ENCODE peak calls at places on chromosomes 5 and 9, in ten cellular contexts. One of them, this sample, is unnamed.

GRCh38 chr9:22084336-22085035 is 75.4 kb upstream of the CDKN2B start:
- DNase-seq in K562: no peak
- DNase-seq in ovary: no peak
- DNase-seq in transverse colon: no peak
- DNase-seq in H1: no peak
- DNase-seq in HepG2: peak
- DNase-seq in stomach: no peak
- DNase-seq in tibial nerve: no peak
- DNase-seq in A549: no peak
- DNase-seq in suprapubic skin: no peak
- DNase-seq in this sample: no peak

GRCh38 chr9:127838375-127839078 is 15.9 kb downstream of the ENG start:
- DNase-seq in A549: peak
- DNase-seq in ovary: peak
- DNase-seq in suprapubic skin: peak
- DNase-seq in stomach: peak
- DNase-seq in HepG2: no peak
- DNase-seq in transverse colon: peak
- DNase-seq in H1: no peak
- DNase-seq in tibial nerve: no peak
- DNase-seq in K562: no peak
- DNase-seq in this sample: peak

GRCh38 chr9:130172161-130172857 is at the start of gene NCS1:
- DNase-seq in ovary: peak
- DNase-seq in suprapubic skin: no peak
- DNase-seq in K562: peak
- DNase-seq in tibial nerve: peak
- DNase-seq in A549: peak
- DNase-seq in stomach: peak
- DNase-seq in HepG2: no peak
- DNase-seq in transverse colon: peak
- DNase-seq in H1: no peak
- DNase-seq in this sample: peak

GRCh38 chr5:78063495-78063894 is 231.0 kb downstream of the AP3B1 start:
- DNase-seq in ovary: no peak
- DNase-seq in transverse colon: no peak
- DNase-seq in suprapubic skin: no peak
- DNase-seq in A549: no peak
- DNase-seq in H1: no peak
- DNase-seq in K562: no peak
- DNase-seq in HepG2: no peak
- DNase-seq in stomach: no peak
- DNase-seq in tibial nerve: no peak
- DNase-seq in this sample: no peak

GRCh38 chr5:9714187-9714586 is 84.0 kb upstream of the TAS2R1 start:
- DNase-seq in transverse colon: no peak
- DNase-seq in K562: no peak
- DNase-seq in H1: no peak
- DNase-seq in A549: no peak
- DNase-seq in ovary: no peak
- DNase-seq in tibial nerve: no peak
- DNase-seq in stomach: no peak
- DNase-seq in HepG2: no peak
- DNase-seq in suprapubic skin: no peak
- DNase-seq in this sample: no peak

GRCh38 chr5:27328480-27328879 is 290.1 kb upstream of the CDH9 start:
- DNase-seq in HepG2: peak
- DNase-seq in tibial nerve: no peak
- DNase-seq in K562: no peak
- DNase-seq in stomach: no peak
- DNase-seq in suprapubic skin: no peak
- DNase-seq in transverse colon: no peak
- DNase-seq in ovary: no peak
- DNase-seq in A549: no peak
- DNase-seq in H1: no peak
- DNase-seq in this sample: no peak

GRCh38 chr5:102858808-102859207 is 103.7 kb downstream of the PAM start:
- DNase-seq in H1: no peak
- DNase-seq in A549: no peak
- DNase-seq in tibial nerve: no peak
- DNase-seq in stomach: no peak
- DNase-seq in transverse colon: no peak
- DNase-seq in K562: no peak
- DNase-seq in HepG2: no peak
- DNase-seq in ovary: no peak
- DNase-seq in suprapubic skin: no peak
- DNase-seq in this sample: no peak

GRCh38 chr5:100516285-100516684 is 18.9 kb upstream of the FAM174A start:
- DNase-seq in stomach: no peak
- DNase-seq in HepG2: no peak
- DNase-seq in suprapubic skin: no peak
- DNase-seq in H1: no peak
- DNase-seq in K562: no peak
- DNase-seq in tibial nerve: no peak
- DNase-seq in A549: no peak
- DNase-seq in transverse colon: no peak
- DNase-seq in ovary: no peak
- DNase-seq in this sample: no peak

GRCh38 chr5:132023258-132024116 is 12.0 kb upstream of the ACSL6 start:
- DNase-seq in tibial nerve: no peak
- DNase-seq in H1: no peak
- DNase-seq in ovary: no peak
- DNase-seq in HepG2: no peak
- DNase-seq in stomach: no peak
- DNase-seq in A549: no peak
- DNase-seq in suprapubic skin: no peak
- DNase-seq in K562: no peak
- DNase-seq in transverse colon: no peak
- DNase-seq in this sample: no peak

GRCh38 chr5:100175346-100175745 is 359.8 kb upstream of the FAM174A start:
- DNase-seq in K562: no peak
- DNase-seq in A549: no peak
- DNase-seq in stomach: no peak
- DNase-seq in suprapubic skin: no peak
- DNase-seq in HepG2: no peak
- DNase-seq in ovary: no peak
- DNase-seq in transverse colon: no peak
- DNase-seq in tibial nerve: no peak
- DNase-seq in H1: no peak
- DNase-seq in this sample: no peak

GRCh38 chr9:38047301-38048251 is 21.5 kb downstream of the SHB start:
- DNase-seq in H1: peak
- DNase-seq in HepG2: peak
- DNase-seq in ovary: peak
- DNase-seq in suprapubic skin: no peak
- DNase-seq in stomach: peak
- DNase-seq in tibial nerve: no peak
- DNase-seq in K562: peak
- DNase-seq in A549: peak
- DNase-seq in transverse colon: peak
- DNase-seq in this sample: no peak

GRCh38 chr5:67538343-67538670 is 341.7 kb upstream of the CD180 start:
- DNase-seq in tibial nerve: no peak
- DNase-seq in transverse colon: no peak
- DNase-seq in ovary: no peak
- DNase-seq in suprapubic skin: no peak
- DNase-seq in A549: no peak
- DNase-seq in stomach: no peak
- DNase-seq in HepG2: no peak
- DNase-seq in H1: no peak
- DNase-seq in K562: no peak
- DNase-seq in this sample: no peak

GRCh38 chr5:37663538-37663937 is 176.3 kb downstream of the GDNF start:
- DNase-seq in suprapubic skin: no peak
- DNase-seq in transverse colon: no peak
- DNase-seq in K562: no peak
- DNase-seq in tibial nerve: no peak
- DNase-seq in HepG2: no peak
- DNase-seq in H1: no peak
- DNase-seq in ovary: no peak
- DNase-seq in A549: no peak
- DNase-seq in stomach: no peak
- DNase-seq in this sample: no peak

GRCh38 chr5:74212336-74212735 is 428.2 kb downstream of the ENC1 start:
- DNase-seq in H1: peak
- DNase-seq in ovary: no peak
- DNase-seq in transverse colon: peak
- DNase-seq in A549: no peak
- DNase-seq in HepG2: peak
- DNase-seq in suprapubic skin: no peak
- DNase-seq in tibial nerve: no peak
- DNase-seq in stomach: no peak
- DNase-seq in K562: peak
- DNase-seq in this sample: no peak

GRCh38 chr9:89494199-89494598 is 3.7 kb downstream of the SEMA4D start:
- DNase-seq in K562: no peak
- DNase-seq in tibial nerve: no peak
- DNase-seq in suprapubic skin: no peak
- DNase-seq in ovary: no peak
- DNase-seq in A549: no peak
- DNase-seq in H1: no peak
- DNase-seq in stomach: peak
- DNase-seq in transverse colon: no peak
- DNase-seq in HepG2: no peak
- DNase-seq in this sample: no peak

GRCh38 chr5:133900498-133901270 is 67.7 kb downstream of the C5orf15 start:
- DNase-seq in HepG2: no peak
- DNase-seq in transverse colon: no peak
- DNase-seq in stomach: no peak
- DNase-seq in ovary: no peak
- DNase-seq in A549: no peak
- DNase-seq in tibial nerve: no peak
- DNase-seq in suprapubic skin: no peak
- DNase-seq in K562: no peak
- DNase-seq in H1: no peak
- DNase-seq in this sample: no peak
- TF ChIP-seq EP300 in HepG2: no peak
- TF ChIP-seq EP300 in transverse colon: no peak
- TF ChIP-seq EP300 in stomach: no peak
- TF ChIP-seq EP300 in ovary: no peak
- TF ChIP-seq EP300 in A549: no peak
- TF ChIP-seq EP300 in tibial nerve: no peak
- TF ChIP-seq EP300 in suprapubic skin: no peak
- TF ChIP-seq EP300 in K562: no peak
- TF ChIP-seq EP300 in H1: no peak
- TF ChIP-seq EP300 in this sample: no peak

GRCh38 chr9:85038061-85038460 is 368.5 kb downstream of the NTRK2 start:
- DNase-seq in A549: no peak
- DNase-seq in K562: no peak
- DNase-seq in tibial nerve: no peak
- DNase-seq in suprapubic skin: no peak
- DNase-seq in ovary: no peak
- DNase-seq in HepG2: no peak
- DNase-seq in transverse colon: no peak
- DNase-seq in stomach: no peak
- DNase-seq in H1: no peak
- DNase-seq in this sample: no peak
- TF ChIP-seq EP300 in A549: no peak
- TF ChIP-seq EP300 in K562: no peak
- TF ChIP-seq EP300 in tibial nerve: peak
- TF ChIP-seq EP300 in suprapubic skin: no peak
- TF ChIP-seq EP300 in ovary: no peak
- TF ChIP-seq EP300 in HepG2: no peak
- TF ChIP-seq EP300 in transverse colon: no peak
- TF ChIP-seq EP300 in stomach: no peak
- TF ChIP-seq EP300 in H1: no peak
- TF ChIP-seq EP300 in this sample: no peak

GRCh38 chr5:137115152-137115551 is 384.0 kb downstream of the SPOCK1 start:
- DNase-seq in ovary: no peak
- DNase-seq in K562: no peak
- DNase-seq in A549: no peak
- DNase-seq in tibial nerve: no peak
- DNase-seq in HepG2: no peak
- DNase-seq in suprapubic skin: no peak
- DNase-seq in H1: no peak
- DNase-seq in stomach: no peak
- DNase-seq in transverse colon: no peak
- DNase-seq in this sample: no peak
- TF ChIP-seq EP300 in ovary: no peak
- TF ChIP-seq EP300 in K562: no peak
- TF ChIP-seq EP300 in A549: no peak
- TF ChIP-seq EP300 in tibial nerve: no peak
- TF ChIP-seq EP300 in HepG2: no peak
- TF ChIP-seq EP300 in suprapubic skin: no peak
- TF ChIP-seq EP300 in H1: no peak
- TF ChIP-seq EP300 in stomach: no peak
- TF ChIP-seq EP300 in transverse colon: no peak
- TF ChIP-seq EP300 in this sample: no peak

GRCh38 chr5:28737682-28738081 is 1699.3 kb upstream of the CDH9 start:
- DNase-seq in tibial nerve: no peak
- DNase-seq in stomach: no peak
- DNase-seq in A549: no peak
- DNase-seq in transverse colon: no peak
- DNase-seq in suprapubic skin: no peak
- DNase-seq in K562: no peak
- DNase-seq in ovary: no peak
- DNase-seq in H1: no peak
- DNase-seq in HepG2: no peak
- DNase-seq in this sample: no peak

GRCh38 chr5:28729067-28729466 is 1690.7 kb upstream of the CDH9 start:
- DNase-seq in A549: no peak
- DNase-seq in tibial nerve: no peak
- DNase-seq in stomach: no peak
- DNase-seq in H1: no peak
- DNase-seq in HepG2: no peak
- DNase-seq in ovary: no peak
- DNase-seq in transverse colon: no peak
- DNase-seq in K562: no peak
- DNase-seq in suprapubic skin: no peak
- DNase-seq in this sample: no peak

GRCh38 chr5:28734396-28734795 is 1696.0 kb upstream of the CDH9 start:
- DNase-seq in A549: no peak
- DNase-seq in K562: no peak
- DNase-seq in tibial nerve: no peak
- DNase-seq in stomach: no peak
- DNase-seq in transverse colon: no peak
- DNase-seq in HepG2: no peak
- DNase-seq in ovary: no peak
- DNase-seq in suprapubic skin: no peak
- DNase-seq in H1: no peak
- DNase-seq in this sample: no peak
- TF ChIP-seq EP300 in A549: no peak
- TF ChIP-seq EP300 in K562: no peak
- TF ChIP-seq EP300 in tibial nerve: no peak
- TF ChIP-seq EP300 in stomach: no peak
- TF ChIP-seq EP300 in transverse colon: no peak
- TF ChIP-seq EP300 in HepG2: no peak
- TF ChIP-seq EP300 in ovary: no peak
- TF ChIP-seq EP300 in suprapubic skin: no peak
- TF ChIP-seq EP300 in H1: no peak
- TF ChIP-seq EP300 in this sample: no peak